ENCODE peak calls at places on chromosomes 7 and 10, in six cellular contexts. N is amniotic stem cell, Q is T-helper 1 cell, C is posterior vena cava, Y is AG20443, M is right atrium auricular region. S is an unnamed sample.

GRCh38 chr10:89795840-89796239 is 94.5 kb downstream of the KIF20B start:
- DNase-seq in N (no peak), Q (no peak), C (no peak), Y (no peak), M (no peak), S (no peak)

GRCh38 chr7:128838109-128838779 is 8.0 kb downstream of the FLNC start:
- DNase-seq in N (no peak), Q (no peak), C (no peak), Y (no peak), M (no peak), S (no peak)

GRCh38 chr10:95249467-95249866 is 41.3 kb downstream of the PDLIM1 start:
- DNase-seq in N (no peak), Q (no peak), C (no peak), Y (no peak), M (peak; percentile 48), S (no peak)

GRCh38 chr7:113918946-113919345 is at the start of gene PPP1R3A:
- DNase-seq in N (no peak), Q (no peak), C (no peak), Y (no peak), M (no peak), S (no peak)

GRCh38 chr10:10213237-10213636 is 804.4 kb upstream of the CELF2 start:
- DNase-seq in N (no peak), Q (no peak), C (no peak), Y (no peak), M (no peak), S (no peak)

GRCh38 chr7:50309130-50309478 is 4.6 kb downstream of the IKZF1 start:
- DNase-seq in N (no peak), Q (no peak), C (no peak), Y (no peak), M (no peak), S (no peak)

GRCh38 chr10:28838908-28839307 is 161.6 kb downstream of the BAMBI start:
- DNase-seq in N (no peak), Q (no peak), C (no peak), Y (no peak), M (no peak), S (no peak)

GRCh38 chr7:4484545-4484944 is 197.6 kb upstream of the FOXK1 start:
- DNase-seq in N (no peak), Q (no peak), C (no peak), Y (no peak), M (no peak), S (no peak)

GRCh38 chr7:52355059-52355458 is 680.4 kb upstream of the POM121L12 start:
- DNase-seq in N (no peak), Q (no peak), C (no peak), Y (no peak), M (no peak), S (no peak)

GRCh38 chr7:101537205-101537604 is 91.9 kb downstream of the MYL10 start:
- DNase-seq in N (no peak), Q (no peak), C (no peak), Y (peak; percentile 80), M (no peak), S (no peak)

GRCh38 chr7:42700376-42701327 is 211.2 kb downstream of the C7orf25 start:
- DNase-seq in N (no peak), Q (no peak), C (no peak), Y (peak; percentile 25), M (no peak), S (no peak)

GRCh38 chr7:54330216-54330800 is 211.9 kb upstream of the VSTM2A start:
- DNase-seq in N (no peak), Q (no peak), C (no peak), Y (no peak), M (no peak), S (no peak)